ENCODE peak calls at places on chromosomes 6 and 20, in seven cellular contexts. U is thyroid gland; I is activated CD4-positive, alpha-beta T cell treated with anti-CD3 and anti-CD28 coated beads, Interleukin-2, amount 50 U/mL, for 4 hours; A is T follicular helper cell; P is cardiac muscle cell; D is IMR-90; Y is astrocyte of the hippocampus. S is an unnamed sample.

GRCh38 chr6:165227644-165228329 is 81.6 kb downstream of the C6orf118 start:
- DNase-seq in U (peak; percentile 11), I (no peak), A (no peak), P (no peak), D (no peak), Y (peak; percentile 50), S (no peak)

GRCh38 chr20:38435555-38435939 is 419 bp upstream of the SNHG17 start:
- DNase-seq in U (no peak), I (no peak), A (no peak), P (no peak), D (peak; percentile 75), Y (peak; percentile 86), S (no peak)

GRCh38 chr20:208937-209566 is 18.0 kb upstream of the DEFB129 start:
- DNase-seq in U (no peak), I (no peak), A (no peak), P (peak; percentile 37), D (peak; percentile 79), Y (peak; percentile 64), S (no peak)

GRCh38 chr20:24672886-24673677 is 203.7 kb downstream of the SYNDIG1 start:
- DNase-seq in U (no peak), I (no peak), A (no peak), P (no peak), D (peak; percentile 97), Y (peak; percentile 98), S (no peak)

GRCh38 chr6:36514554-36515456 is 32.5 kb downstream of the STK38 start:
- DNase-seq in U (no peak), I (no peak), A (no peak), P (no peak), D (no peak), Y (no peak), S (no peak)

GRCh38 chr6:14881399-14881798 is 364.5 kb upstream of the JARID2 start:
- DNase-seq in U (no peak), I (no peak), A (no peak), P (no peak), D (peak; percentile 87), Y (peak; percentile 58), S (no peak)

GRCh38 chr20:45407067-45407745 is 883 bp upstream of the DBNDD2 start:
- DNase-seq in U (peak; percentile 12), I (no peak), A (no peak), P (peak; percentile 82), D (no peak), Y (peak; percentile 51), S (no peak)

GRCh38 chr20:10861086-10861485 is 187.3 kb upstream of the JAG1 start:
- DNase-seq in U (no peak), I (no peak), A (no peak), P (no peak), D (peak; percentile 83), Y (peak; percentile 70), S (no peak)

GRCh38 chr20:50037575-50037974 is 54.8 kb downstream of the SNAI1 start:
- DNase-seq in U (no peak), I (no peak), A (no peak), P (no peak), D (no peak), Y (no peak), S (no peak)

S was measured in NCI-H1048.